ENCODE peak calls at places on chromosomes 1 and 21, in five cellular contexts. O is esophagus muscularis mucosa, Z is lower lobe of right lung, N is psoas muscle, E is heart left ventricle. U is an unnamed sample. For H3K4me1, the result is how much of the 10 kb centered on the place peaks cover.

GRCh38 chr21:44606495-44606894 is 5.4 kb upstream of the KRTAP10-8 start:
- DNase-seq in O (no peak), Z (no peak), N (no peak), E (no peak), U (no peak)

GRCh38 chr1:68232354-68233148 is at the start of gene WLS:
- DNase-seq in O (peak), Z (peak), N (peak), E (peak), U (peak)

GRCh38 chr1:5934058-5934884 is 58.0 kb downstream of the NPHP4 start:
- DNase-seq in O (no peak), Z (no peak), N (no peak), E (no peak), U (no peak)

GRCh38 chr21:38476385-38476784 is 21.9 kb downstream of the ERG start:
- DNase-seq in O (no peak), Z (no peak), N (no peak), E (no peak), U (no peak)

GRCh38 chr1:207088731-207089626 is at the start of gene C4BPB:
- DNase-seq in O (no peak), Z (no peak), N (no peak), E (no peak), U (no peak)

GRCh38 chr1:179575497-179576314 is at the start of gene NPHS2:
- DNase-seq in O (no peak), Z (no peak), N (no peak), E (no peak), U (no peak)

GRCh38 chr1:18139198-18139981 is 31.8 kb downstream of the IGSF21 start:
- DNase-seq in O (no peak), Z (no peak), N (no peak), E (no peak), U (no peak)

GRCh38 chr1:196178083-196178635 is 430.1 kb downstream of the KCNT2 start:
- DNase-seq in O (no peak), Z (no peak), N (no peak), E (no peak), U (peak)

GRCh38 chr1:52142220-52143153 is 598 bp downstream of the ZFYVE9 start:
- DNase-seq in O (no peak), Z (peak), N (peak), E (peak), U (peak)

GRCh38 chr1:49298304-49298703 is 521.6 kb upstream of the BEND5 start:
- DNase-seq in O (no peak), Z (no peak), N (peak), E (no peak), U (no peak)

GRCh38 chr1:109264379-109264755 is 15.0 kb downstream of the CELSR2 start:
- DNase-seq in O (no peak), Z (no peak), N (peak), E (no peak), U (no peak)

GRCh38 chr1:92583821-92584760 is 97.4 kb upstream of the GFI1 start:
- DNase-seq in O (no peak), Z (no peak), N (no peak), E (no peak), U (peak)

GRCh38 chr1:209880051-209880450 is 52.3 kb downstream of the UTP25 start:
- DNase-seq in O (no peak), Z (no peak), N (no peak), E (no peak), U (no peak)

GRCh38 chr1:242522304-242522945 is 2.1 kb downstream of the PLD5 start:
- DNase-seq in O (no peak), Z (no peak), N (no peak), E (no peak), U (peak)

GRCh38 chr1:233675394-233675793 is 61.5 kb downstream of the KCNK1 start:
- DNase-seq in O (no peak), Z (no peak), N (no peak), E (no peak), U (no peak)

GRCh38 chr1:7752512-7753417 is 18.3 kb upstream of the VAMP3 start:
- DNase-seq in O (no peak), Z (no peak), N (no peak), E (no peak), U (peak)

GRCh38 chr1:202376247-202376646 is 27.7 kb downstream of the PPP1R12B start:
- DNase-seq in O (no peak), Z (no peak), N (no peak), E (no peak), U (no peak)

GRCh38 chr1:121518726-121519041 is 333.9 kb downstream of the SRGAP2C start:
- DNase-seq in O (no peak), Z (no peak), N (no peak), E (no peak), U (no peak)

GRCh38 chr1:77375541-77375940 is 93.7 kb downstream of the AK5 start:
- DNase-seq in O (no peak), Z (no peak), N (no peak), E (no peak), U (no peak)

GRCh38 chr1:77371396-77371795 is 89.6 kb downstream of the AK5 start:
- DNase-seq in O (no peak), Z (no peak), N (no peak), E (no peak), U (no peak)

GRCh38 chr1:77373702-77374101 is 91.9 kb downstream of the AK5 start:
- DNase-seq in O (no peak), Z (no peak), N (no peak), E (no peak), U (no peak)

GRCh38 chr1:77370161-77370560 is 88.3 kb downstream of the AK5 start:
- DNase-seq in O (no peak), Z (no peak), N (no peak), E (no peak), U (no peak)

GRCh38 chr1:77370588-77371306 is 88.9 kb downstream of the AK5 start:
- DNase-seq in O (no peak), Z (no peak), N (no peak), E (no peak), U (peak)
- H3K27ac ChIP-seq in O (no peak), Z (no peak), N (no peak), E (no peak), U (no peak)

GRCh38 chr1:26831546-26832248 is 5.2 kb downstream of the ZDHHC18 start:
- DNase-seq in O (no peak), Z (no peak), N (no peak), E (no peak), U (no peak)
- H3K4me1 ChIP-seq in O (under half), Z (under half), N (under half), E (under half), U (under half)

GRCh38 chr1:75520028-75520427 is 90.9 kb downstream of the SLC44A5 start:
- DNase-seq in O (no peak), Z (no peak), N (no peak), E (no peak), U (no peak)

GRCh38 chr1:75519626-75520025 is 91.3 kb downstream of the SLC44A5 start:
- DNase-seq in O (no peak), Z (no peak), N (no peak), E (no peak), U (no peak)

GRCh38 chr1:75514270-75514669 is 96.6 kb downstream of the SLC44A5 start:
- DNase-seq in O (no peak), Z (no peak), N (no peak), E (no peak), U (no peak)
- H3K27ac ChIP-seq in O (no peak), Z (no peak), N (no peak), E (no peak), U (no peak)

GRCh38 chr1:25566730-25567341 is 23.4 kb downstream of the LDLRAP1 start:
- DNase-seq in O (no peak), Z (peak), N (peak), E (peak), U (no peak)
- H3K4me1 ChIP-seq in O (under half), Z (under half), N (half or more), E (under half), U (under half)

DNA sequence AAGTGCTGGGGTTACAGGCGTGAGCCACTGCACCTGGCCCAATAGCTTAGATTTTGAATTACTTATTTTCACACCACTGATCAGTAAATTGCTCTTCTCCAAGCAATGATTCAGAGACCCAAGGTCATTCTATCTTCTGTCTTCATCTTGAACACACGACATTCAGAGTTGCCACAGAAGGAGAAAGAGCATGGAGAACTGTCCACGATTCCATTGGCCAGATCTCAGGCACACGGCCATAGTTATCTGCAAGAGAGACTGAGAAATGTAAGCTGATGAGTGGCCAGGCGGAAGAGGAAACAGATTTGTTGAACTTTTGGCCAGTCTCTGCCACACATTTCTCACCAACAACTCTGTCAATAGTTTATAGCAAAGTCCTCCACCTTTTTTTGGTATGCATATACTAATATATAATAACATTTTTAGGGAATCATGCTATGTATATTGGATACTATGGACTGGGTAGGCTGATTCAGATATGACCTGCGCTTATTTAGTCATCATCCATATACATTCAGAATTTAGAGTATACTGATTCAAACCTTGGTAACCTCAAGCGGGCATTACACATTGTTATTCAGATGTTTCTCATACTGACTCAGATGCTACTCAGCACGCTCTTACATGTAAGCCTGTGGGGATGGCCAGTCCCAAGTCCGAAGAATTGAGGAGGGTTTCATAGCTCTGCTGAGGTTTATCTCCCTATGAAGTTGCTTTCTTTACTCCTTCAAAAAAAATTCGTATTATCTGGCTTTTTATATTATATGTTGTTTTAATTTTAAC is 25.5 kb upstream of the CAP1 start:
- DNase-seq in O (no peak), Z (no peak), N (no peak), E (no peak), U (peak)
- H3K27ac ChIP-seq in O (no peak), Z (no peak), N (no peak), E (no peak), U (peak)

GRCh38 chr1:107949467-107950253 is 15.3 kb downstream of the VAV3 start:
- DNase-seq in O (no peak), Z (no peak), N (no peak), E (no peak), U (no peak)
- H3K4me1 ChIP-seq in O (under half), Z (under half), N (under half), E (under half), U (under half)

U was measured in foreskin keratinocyte.